ENCODE peak calls at places on chromosomes 6 and 20, in seven cellular contexts. J is HT1080, V is SIG-M5, W is WTC11, E is fibroblast of gingiva, Y is BJ, S is HS-27A. I is an unnamed sample.

GRCh38 chr6:9646346-9647042 is 768.4 kb downstream of the TFAP2A start:
- DNase-seq in J (no peak), V (no peak), W (no peak), E (peak), Y (peak), S (no peak), I (no peak)

GRCh38 chr20:13121840-13122515 is 99.1 kb upstream of the ISM1 start:
- DNase-seq in J (no peak), V (no peak), W (no peak), E (no peak), Y (no peak), S (no peak), I (no peak)

GRCh38 chr6:170208171-170208601 is 82.7 kb downstream of the DLL1 start:
- DNase-seq in J (no peak), V (no peak), W (no peak), E (no peak), Y (no peak), S (no peak), I (no peak)

GRCh38 chr20:62266851-62267250 is 28.5 kb downstream of the OSBPL2 start:
- DNase-seq in J (no peak), V (no peak), W (no peak), E (no peak), Y (no peak), S (no peak), I (no peak)

GRCh38 chr6:155154158-155154830 is 109.5 kb upstream of the CLDN20 start:
- DNase-seq in J (peak), V (no peak), W (no peak), E (peak), Y (peak), S (peak), I (no peak)

GRCh38 chr20:44720994-44721784 is 6.0 kb downstream of the CCN5 start:
- DNase-seq in J (peak), V (no peak), W (no peak), E (peak), Y (peak), S (peak), I (no peak)

GRCh38 chr6:108383967-108384366 is 89.1 kb downstream of the AFG1L start:
- DNase-seq in J (no peak), V (no peak), W (no peak), E (no peak), Y (no peak), S (no peak), I (no peak)

GRCh38 chr6:133814797-133815196 is 74.1 kb upstream of the TCF21 start:
- DNase-seq in J (peak), V (no peak), W (no peak), E (peak), Y (no peak), S (no peak), I (no peak)

GRCh38 chr6:131660195-131660594 is 23.1 kb downstream of the ENPP3 start:
- DNase-seq in J (peak), V (peak), W (no peak), E (peak), Y (no peak), S (peak), I (no peak)

GRCh38 chr20:2137552-2138201 is 36.0 kb downstream of the STK35 start:
- DNase-seq in J (peak), V (no peak), W (no peak), E (peak), Y (peak), S (no peak), I (no peak)

GRCh38 chr6:15653581-15653980 is 9.2 kb downstream of the DTNBP1 start:
- DNase-seq in J (no peak), V (no peak), W (no peak), E (no peak), Y (no peak), S (no peak), I (no peak)

GRCh38 chr20:1335961-1336698 is 7.2 kb upstream of the SDCBP2 start:
- DNase-seq in J (no peak), V (no peak), W (no peak), E (no peak), Y (no peak), S (no peak), I (no peak)

GRCh38 chr20:60642546-60642945 is 609.5 kb upstream of the CDH4 start:
- DNase-seq in J (no peak), V (no peak), W (no peak), E (no peak), Y (no peak), S (no peak), I (no peak)

GRCh38 chr6:151043944-151044343 is 178.4 kb downstream of the MTHFD1L start:
- DNase-seq in J (no peak), V (no peak), W (no peak), E (no peak), Y (no peak), S (no peak), I (no peak)

GRCh38 chr6:85756982-85757381 is 114.3 kb upstream of the SYNCRIP start:
- DNase-seq in J (no peak), V (no peak), W (no peak), E (no peak), Y (no peak), S (no peak), I (no peak)

GRCh38 chr6:83868639-83869038 is 9.2 kb downstream of the CYB5R4 start:
- DNase-seq in J (peak), V (no peak), W (no peak), E (peak), Y (peak), S (peak), I (no peak)

GRCh38 chr6:31730631-31731086 is 1.6 kb upstream of the DDAH2 start:
- DNase-seq in J (no peak), V (no peak), W (no peak), E (no peak), Y (no peak), S (no peak), I (no peak)

GRCh38 chr6:11042750-11043551 is 1.2 kb downstream of the ELOVL2 start:
- DNase-seq in J (no peak), V (no peak), W (no peak), E (peak), Y (no peak), S (no peak), I (no peak)

GRCh38 chr6:135555550-135555949 is 58.0 kb upstream of the AHI1 start:
- DNase-seq in J (no peak), V (peak), W (no peak), E (no peak), Y (no peak), S (no peak), I (no peak)

GRCh38 chr6:64383277-64383676 is 747.7 kb downstream of the PHF3 start:
- DNase-seq in J (peak), V (no peak), W (no peak), E (no peak), Y (no peak), S (peak), I (no peak)

GRCh38 chr6:26473758-26474438 is 16.1 kb downstream of the BTN2A1 start:
- DNase-seq in J (peak), V (peak), W (peak), E (peak), Y (peak), S (peak), I (peak)

GRCh38 chr20:48359692-48360337 is 468.0 kb downstream of the PREX1 start:
- DNase-seq in J (no peak), V (no peak), W (no peak), E (no peak), Y (no peak), S (no peak), I (no peak)

GRCh38 chr6:235763-236360 is 56.4 kb upstream of the DUSP22 start:
- DNase-seq in J (peak), V (no peak), W (no peak), E (peak), Y (no peak), S (no peak), I (peak)

GRCh38 chr6:152263582-152263981 is 373.6 kb downstream of the SYNE1 start:
- DNase-seq in J (no peak), V (no peak), W (no peak), E (no peak), Y (no peak), S (no peak), I (no peak)

GRCh38 chr6:18260448-18261106 is 3.8 kb downstream of the DEK start:
- DNase-seq in J (peak), V (no peak), W (no peak), E (peak), Y (no peak), S (peak), I (no peak)

GRCh38 chr6:29637247-29637646 is 4.3 kb upstream of the GABBR1 start:
- DNase-seq in J (no peak), V (no peak), W (no peak), E (no peak), Y (no peak), S (no peak), I (no peak)

GRCh38 chr6:74570044-74570443 is 635.8 kb downstream of the COL12A1 start:
- DNase-seq in J (no peak), V (no peak), W (no peak), E (no peak), Y (no peak), S (no peak), I (no peak)

GRCh38 chr20:46965477-46965876 is 70.8 kb downstream of the EYA2 start:
- DNase-seq in J (no peak), V (no peak), W (no peak), E (no peak), Y (no peak), S (no peak), I (no peak)

I was measured in activated naive CD4-positive, alpha-beta T cell treated with anti-CD3 and anti-CD28 coated beads, Interleukin-2, amount 50 U/mL, for 16 hours.